ENCODE peak calls at places on chromosome X, in nine cellular contexts. T is upper lobe of right lung; M is PC-3; A is SW480; O is activated T-helper 1 cell treated with anti-CD3 and anti-CD28 coated beads, Interleukin-12 subunit alpha, Interleukin-12 subunit beta, Interleukin-2, Interleukin-4 antibody, amounts not matched to agents 30 ng/mL and 10 ng/mL and 1 ng/mL, durations not matched to agents 14 hours and 24 hours and 36 hours; Q is NCI-H2171 treated with DMSO at 0.1 percent for 48 hours; W is endodermal cell; X is Peyer's patch; D is heart left ventricle. S is an unnamed sample.

GRCh38 chrX:107678957-107679740 is 50.8 kb downstream of the PRPS1 start:
- DNase-seq in T (peak; percentile 76), M (no peak), A (peak; percentile 63), O (peak; percentile 64), Q (no peak), W (peak; percentile 40), X (peak; percentile 88), D (peak; percentile 79), S (peak; percentile 54)

GRCh38 chrX:132751043-132751690 is 207.3 kb downstream of the HS6ST2 start:
- DNase-seq in T (no peak), M (no peak), A (no peak), O (no peak), Q (peak; percentile 27), W (peak; percentile 60), X (no peak), D (no peak), S (no peak)

GRCh38 chrX:53071604-53072417 is 10.4 kb upstream of the TSPYL2 start:
- DNase-seq in T (peak; percentile 80), M (peak; percentile 89), A (peak; percentile 83), O (peak; percentile 52), Q (peak; percentile 90), W (peak; percentile 79), X (peak; percentile 83), D (peak; percentile 43), S (peak; percentile 81)

GRCh38 chrX:128897611-128898010 is 625.7 kb downstream of the SMARCA1 start:
- DNase-seq in T (no peak), M (no peak), A (no peak), O (no peak), Q (no peak), W (no peak), X (no peak), D (no peak), S (no peak)

GRCh38 chrX:136867096-136867491 is 13.4 kb downstream of the RBMX start:
- DNase-seq in T (no peak), M (no peak), A (no peak), O (no peak), Q (no peak), W (no peak), X (no peak), D (no peak), S (no peak)

GRCh38 chrX:129958814-129959492 is 23.5 kb upstream of the BCORL1 start:
- DNase-seq in T (no peak), M (no peak), A (no peak), O (no peak), Q (no peak), W (no peak), X (no peak), D (no peak), S (no peak)

GRCh38 chrX:123086768-123087167 is 97.3 kb upstream of the GRIA3 start:
- DNase-seq in T (no peak), M (no peak), A (no peak), O (no peak), Q (no peak), W (no peak), X (no peak), D (no peak), S (no peak)

GRCh38 chrX:154458116-154458953 is at the start of gene PLXNA3:
- DNase-seq in T (peak; percentile 78), M (peak; percentile 46), A (peak; percentile 30), O (peak; percentile 38), Q (no peak), W (peak; percentile 68), X (peak; percentile 61), D (peak; percentile 36), S (peak; percentile 74)

GRCh38 chrX:63754141-63754859 is 30.7 kb downstream of the ARHGEF9 start:
- DNase-seq in T (no peak), M (no peak), A (peak; percentile 26), O (no peak), Q (peak; percentile 20), W (peak; percentile 41), X (peak; percentile 26), D (no peak), S (peak; percentile 7)

GRCh38 chrX:16827225-16827624 is 41.0 kb downstream of the TXLNG start:
- DNase-seq in T (no peak), M (no peak), A (no peak), O (no peak), Q (no peak), W (no peak), X (no peak), D (no peak), S (no peak)

GRCh38 chrX:30414144-30414543 is 105.0 kb upstream of the NR0B1 start:
- DNase-seq in T (no peak), M (no peak), A (peak; percentile 9), O (no peak), Q (no peak), W (no peak), X (no peak), D (no peak), S (peak; percentile 11)

GRCh38 chrX:153885208-153885787 is 675 bp downstream of the L1CAM start:
- DNase-seq in T (no peak), M (no peak), A (peak; percentile 51), O (no peak), Q (peak; percentile 49), W (no peak), X (no peak), D (no peak), S (no peak)

GRCh38 chrX:4841216-4841745 is 1127.8 kb upstream of the PRKX start:
- DNase-seq in T (no peak), M (peak; percentile 45), A (no peak), O (no peak), Q (no peak), W (no peak), X (no peak), D (no peak), S (peak; percentile 21)

GRCh38 chrX:120262781-120263719 is 12.4 kb downstream of the ZBTB33 start:
- DNase-seq in T (no peak), M (no peak), A (no peak), O (no peak), Q (peak; percentile 24), W (peak; percentile 57), X (no peak), D (no peak), S (no peak)

GRCh38 chrX:31658360-31658759 is 586.5 kb upstream of the FTHL17 start:
- DNase-seq in T (no peak), M (peak; percentile 43), A (peak; percentile 43), O (no peak), Q (peak; percentile 12), W (no peak), X (no peak), D (no peak), S (peak; percentile 22)

GRCh38 chrX:115690554-115691216 is 129.7 kb downstream of the PLS3 start:
- DNase-seq in T (no peak), M (peak; percentile 84), A (peak; percentile 36), O (peak; percentile 0), Q (peak; percentile 43), W (peak; percentile 94), X (peak; percentile 18), D (peak; percentile 20), S (peak; percentile 90)

GRCh38 chrX:77704881-77705280 is 81.1 kb downstream of the ATRX start:
- DNase-seq in T (no peak), M (no peak), A (no peak), O (no peak), Q (no peak), W (no peak), X (no peak), D (no peak), S (no peak)

GRCh38 chrX:38694394-38694793 is 106.9 kb upstream of the MID1IP1 start:
- DNase-seq in T (no peak), M (peak; percentile 4), A (no peak), O (no peak), Q (peak; percentile 37), W (no peak), X (no peak), D (no peak), S (no peak)

GRCh38 chrX:76279007-76279406 is 106.1 kb downstream of the PBDC1 start:
- DNase-seq in T (no peak), M (peak; percentile 67), A (peak; percentile 39), O (peak; percentile 2), Q (peak; percentile 45), W (peak; percentile 80), X (peak; percentile 25), D (peak; percentile 10), S (peak; percentile 52)

GRCh38 chrX:65587616-65588526 is 53.3 kb upstream of the LAS1L start:
- DNase-seq in T (peak; percentile 80), M (peak; percentile 74), A (no peak), O (no peak), Q (peak; percentile 36), W (no peak), X (no peak), D (peak; percentile 65), S (peak; percentile 58)

GRCh38 chrX:129116651-129117050 is 406.6 kb downstream of the SMARCA1 start:
- DNase-seq in T (no peak), M (no peak), A (no peak), O (no peak), Q (peak; percentile 16), W (no peak), X (no peak), D (no peak), S (no peak)

GRCh38 chrX:106999002-106999975 is 723 bp downstream of the MORC4 start:
- DNase-seq in T (peak; percentile 69), M (peak; percentile 73), A (peak; percentile 66), O (peak; percentile 12), Q (peak; percentile 25), W (peak; percentile 70), X (peak; percentile 53), D (peak; percentile 29), S (peak; percentile 72)

GRCh38 chrX:74613350-74614192 is 853 bp downstream of the RLIM start:
- DNase-seq in T (no peak), M (peak; percentile 6), A (peak; percentile 70), O (no peak), Q (peak; percentile 49), W (peak; percentile 52), X (no peak), D (no peak), S (peak; percentile 20)

GRCh38 chrX:53316860-53317237 is 35.5 kb upstream of the IQSEC2 start:
- DNase-seq in T (no peak), M (no peak), A (no peak), O (no peak), Q (no peak), W (no peak), X (no peak), D (no peak), S (no peak)

GRCh38 chrX:18348047-18348446 is 6.4 kb downstream of the SCML2 start:
- DNase-seq in T (no peak), M (peak; percentile 64), A (no peak), O (no peak), Q (peak; percentile 17), W (no peak), X (no peak), D (no peak), S (no peak)

GRCh38 chrX:8939344-8939743 is 94.6 kb downstream of the FAM9B start:
- DNase-seq in T (no peak), M (peak; percentile 32), A (peak; percentile 63), O (no peak), Q (peak; percentile 1), W (no peak), X (no peak), D (no peak), S (no peak)

GRCh38 chrX:112746812-112747630 is 67.3 kb upstream of the LHFPL1 start:
- DNase-seq in T (no peak), M (no peak), A (no peak), O (no peak), Q (no peak), W (no peak), X (no peak), D (no peak), S (peak; percentile 36)

GRCh38 chrX:24259544-24260240 is 54.2 kb downstream of the SUPT20HL2 start:
- DNase-seq in T (no peak), M (peak; percentile 67), A (peak; percentile 46), O (peak; percentile 5), Q (peak; percentile 3), W (peak; percentile 69), X (no peak), D (peak; percentile 9), S (peak; percentile 87)

GRCh38 chrX:17968367-17968766 is 107.3 kb upstream of the RAI2 start:
- DNase-seq in T (no peak), M (no peak), A (no peak), O (no peak), Q (no peak), W (no peak), X (no peak), D (no peak), S (no peak)

GRCh38 chrX:21973321-21974010 is 33.0 kb downstream of the SMS start:
- DNase-seq in T (no peak), M (peak; percentile 6), A (no peak), O (no peak), Q (no peak), W (no peak), X (no peak), D (no peak), S (no peak)

GRCh38 chrX:101452051-101452450 is 33.2 kb upstream of the ARMCX4 start:
- DNase-seq in T (no peak), M (no peak), A (no peak), O (no peak), Q (no peak), W (no peak), X (no peak), D (no peak), S (no peak)

S was measured in hepatocyte.